ENCODE peak calls at places on chromosomes 16 and 17, in four cellular contexts. One of them, this sample, is unnamed.

GRCh38 chr17:39461911-39462641 is 790 bp downstream of the CDK12 start:
- DNase-seq in cardiac muscle cell: no peak
- DNase-seq in upper lobe of right lung: no peak
- DNase-seq in heart right ventricle: peak
- DNase-seq in this sample: no peak

GRCh38 chr17:31508310-31509094 is 117.0 kb downstream of the RAB11FIP4 start:
- DNase-seq in cardiac muscle cell: peak
- DNase-seq in upper lobe of right lung: no peak
- DNase-seq in heart right ventricle: no peak
- DNase-seq in this sample: no peak

GRCh38 chr17:2828396-2829038 is 32.3 kb downstream of the RAP1GAP2 start:
- DNase-seq in cardiac muscle cell: peak
- DNase-seq in upper lobe of right lung: peak
- DNase-seq in heart right ventricle: peak
- DNase-seq in this sample: no peak

GRCh38 chr17:59764292-59764741 is 56.9 kb downstream of the VMP1 start:
- DNase-seq in cardiac muscle cell: no peak
- DNase-seq in upper lobe of right lung: no peak
- DNase-seq in heart right ventricle: no peak
- DNase-seq in this sample: no peak

GRCh38 chr17:35790826-35791225 is 4.6 kb downstream of the MMP28 start:
- DNase-seq in cardiac muscle cell: no peak
- DNase-seq in upper lobe of right lung: no peak
- DNase-seq in heart right ventricle: no peak
- DNase-seq in this sample: no peak

GRCh38 chr16:81107506-81107905 is 11.3 kb upstream of the GCSH start:
- DNase-seq in cardiac muscle cell: no peak
- DNase-seq in upper lobe of right lung: no peak
- DNase-seq in heart right ventricle: no peak
- DNase-seq in this sample: no peak

GRCh38 chr17:38745545-38745944 is 2.6 kb downstream of the PCGF2 start:
- DNase-seq in cardiac muscle cell: no peak
- DNase-seq in upper lobe of right lung: no peak
- DNase-seq in heart right ventricle: no peak
- DNase-seq in this sample: no peak

GRCh38 chr17:18156171-18156975 is 27.3 kb upstream of the ALKBH5 start:
- DNase-seq in cardiac muscle cell: no peak
- DNase-seq in upper lobe of right lung: no peak
- DNase-seq in heart right ventricle: no peak
- DNase-seq in this sample: no peak

GRCh38 chr16:85086347-85087291 is 25.7 kb downstream of the CIBAR2 start:
- DNase-seq in cardiac muscle cell: peak
- DNase-seq in upper lobe of right lung: peak
- DNase-seq in heart right ventricle: peak
- DNase-seq in this sample: no peak

GRCh38 chr16:3289998-3290673 is 6.8 kb downstream of the ZNF263 start:
- DNase-seq in cardiac muscle cell: no peak
- DNase-seq in upper lobe of right lung: no peak
- DNase-seq in heart right ventricle: no peak
- DNase-seq in this sample: no peak

GRCh38 chr17:18186271-18186982 is 2.8 kb downstream of the ALKBH5 start:
- DNase-seq in cardiac muscle cell: peak
- DNase-seq in upper lobe of right lung: no peak
- DNase-seq in heart right ventricle: no peak
- DNase-seq in this sample: no peak

GRCh38 chr17:45313927-45314760 is 2.7 kb downstream of the MAP3K14 start:
- DNase-seq in cardiac muscle cell: no peak
- DNase-seq in upper lobe of right lung: no peak
- DNase-seq in heart right ventricle: no peak
- DNase-seq in this sample: no peak
- H3K4me3 ChIP-seq in cardiac muscle cell: no peak
- H3K4me3 ChIP-seq in upper lobe of right lung: peak
- H3K4me3 ChIP-seq in heart right ventricle: peak
- H3K4me3 ChIP-seq in this sample: no peak

DNA sequence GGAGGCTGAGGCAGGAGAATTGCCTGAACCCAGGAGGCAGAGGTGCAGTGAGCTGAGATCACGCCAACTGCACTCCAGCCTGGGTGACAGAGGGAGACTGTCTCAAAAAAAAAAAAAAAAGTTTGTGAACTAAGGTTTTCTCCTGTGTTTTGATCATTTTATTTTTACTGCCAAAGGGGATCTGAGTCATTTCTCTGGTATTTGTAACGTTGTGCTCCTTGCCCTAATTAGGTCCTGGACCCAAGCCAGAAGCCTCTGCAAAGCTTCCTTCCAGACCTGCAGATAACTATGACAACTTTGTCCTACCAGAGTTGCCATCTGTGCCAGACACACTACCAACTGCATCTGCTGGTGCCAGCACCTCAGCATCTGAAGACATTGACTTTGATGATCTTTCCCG is 32.1 kb downstream of the IST1 start:
- DNase-seq in cardiac muscle cell: peak
- DNase-seq in upper lobe of right lung: no peak
- DNase-seq in heart right ventricle: peak
- DNase-seq in this sample: peak
- H3K27ac ChIP-seq in cardiac muscle cell: peak
- H3K27ac ChIP-seq in upper lobe of right lung: peak
- H3K27ac ChIP-seq in heart right ventricle: peak
- H3K27ac ChIP-seq in this sample: peak

GRCh38 chr17:82235056-82235774 is 6.4 kb downstream of the SLC16A3 start:
- DNase-seq in cardiac muscle cell: no peak
- DNase-seq in upper lobe of right lung: peak
- DNase-seq in heart right ventricle: peak
- DNase-seq in this sample: no peak
- H3K4me3 ChIP-seq in cardiac muscle cell: no peak
- H3K4me3 ChIP-seq in upper lobe of right lung: no peak
- H3K4me3 ChIP-seq in heart right ventricle: no peak
- H3K4me3 ChIP-seq in this sample: no peak

GRCh38 chr17:82820278-82821251 is 19.3 kb downstream of the ZNF750 start:
- DNase-seq in cardiac muscle cell: no peak
- DNase-seq in upper lobe of right lung: no peak
- DNase-seq in heart right ventricle: no peak
- DNase-seq in this sample: no peak

GRCh38 chr17:82823004-82823403 is 16.8 kb downstream of the ZNF750 start:
- DNase-seq in cardiac muscle cell: no peak
- DNase-seq in upper lobe of right lung: no peak
- DNase-seq in heart right ventricle: no peak
- DNase-seq in this sample: no peak

GRCh38 chr17:82821554-82821953 is 18.3 kb downstream of the ZNF750 start:
- DNase-seq in cardiac muscle cell: no peak
- DNase-seq in upper lobe of right lung: no peak
- DNase-seq in heart right ventricle: no peak
- DNase-seq in this sample: no peak

GRCh38 chr17:82819015-82819414 is 20.8 kb downstream of the ZNF750 start:
- DNase-seq in cardiac muscle cell: no peak
- DNase-seq in upper lobe of right lung: no peak
- DNase-seq in heart right ventricle: no peak
- DNase-seq in this sample: no peak

DNA sequence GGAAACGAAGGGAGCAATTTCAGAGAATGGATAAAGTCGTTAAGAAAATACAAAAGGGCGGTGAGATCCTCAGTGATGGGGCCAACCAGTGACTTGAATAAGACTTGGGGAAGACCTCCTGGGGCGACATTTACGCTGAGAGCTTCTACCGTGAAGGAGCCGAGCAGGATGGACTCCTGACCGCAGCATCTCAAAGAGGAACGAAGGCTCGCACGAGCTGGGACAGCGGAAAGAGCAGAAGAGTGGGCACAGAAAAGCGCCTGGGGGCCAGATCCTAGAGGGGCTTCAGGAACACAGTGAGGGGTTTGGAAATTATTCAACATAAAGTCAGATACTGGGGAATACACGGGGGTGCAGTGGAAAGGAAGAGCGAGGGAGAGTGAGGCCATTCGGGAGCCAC is 17.5 kb downstream of the ZNF750 start:
- DNase-seq in cardiac muscle cell: no peak
- DNase-seq in upper lobe of right lung: no peak
- DNase-seq in heart right ventricle: no peak
- DNase-seq in this sample: peak
- H3K27ac ChIP-seq in cardiac muscle cell: no peak
- H3K27ac ChIP-seq in upper lobe of right lung: no peak
- H3K27ac ChIP-seq in heart right ventricle: no peak
- H3K27ac ChIP-seq in this sample: no peak

GRCh38 chr17:63700528-63701441 is 860 bp upstream of the LIMD2 start:
- DNase-seq in cardiac muscle cell: peak
- DNase-seq in upper lobe of right lung: peak
- DNase-seq in heart right ventricle: peak
- DNase-seq in this sample: no peak
- H3K4me3 ChIP-seq in cardiac muscle cell: peak
- H3K4me3 ChIP-seq in upper lobe of right lung: peak
- H3K4me3 ChIP-seq in heart right ventricle: peak
- H3K4me3 ChIP-seq in this sample: peak

DNA sequence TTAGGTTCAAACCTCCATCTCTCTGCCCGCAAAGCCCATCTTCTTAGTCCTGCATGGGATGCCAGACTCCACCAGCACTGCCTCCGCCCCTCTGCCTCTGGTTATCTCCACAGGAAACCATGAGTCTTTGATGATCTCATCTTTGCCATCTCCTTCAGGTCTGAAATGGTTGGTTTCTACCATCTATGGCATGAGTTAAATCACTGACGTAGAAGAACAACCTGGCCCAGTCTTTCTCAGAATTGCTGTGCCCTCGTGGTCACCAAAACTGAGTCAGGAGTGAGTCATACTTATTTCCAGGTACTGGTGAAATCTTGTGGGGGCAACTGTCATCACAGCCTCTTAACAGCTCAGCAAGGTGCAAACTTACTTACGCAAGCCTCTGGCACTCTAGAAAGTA is 468.7 kb upstream of the C16orf82 start:
- DNase-seq in cardiac muscle cell: no peak
- DNase-seq in upper lobe of right lung: no peak
- DNase-seq in heart right ventricle: no peak
- DNase-seq in this sample: no peak
- H3K27ac ChIP-seq in cardiac muscle cell: no peak
- H3K27ac ChIP-seq in upper lobe of right lung: no peak
- H3K27ac ChIP-seq in heart right ventricle: no peak
- H3K27ac ChIP-seq in this sample: no peak

DNA sequence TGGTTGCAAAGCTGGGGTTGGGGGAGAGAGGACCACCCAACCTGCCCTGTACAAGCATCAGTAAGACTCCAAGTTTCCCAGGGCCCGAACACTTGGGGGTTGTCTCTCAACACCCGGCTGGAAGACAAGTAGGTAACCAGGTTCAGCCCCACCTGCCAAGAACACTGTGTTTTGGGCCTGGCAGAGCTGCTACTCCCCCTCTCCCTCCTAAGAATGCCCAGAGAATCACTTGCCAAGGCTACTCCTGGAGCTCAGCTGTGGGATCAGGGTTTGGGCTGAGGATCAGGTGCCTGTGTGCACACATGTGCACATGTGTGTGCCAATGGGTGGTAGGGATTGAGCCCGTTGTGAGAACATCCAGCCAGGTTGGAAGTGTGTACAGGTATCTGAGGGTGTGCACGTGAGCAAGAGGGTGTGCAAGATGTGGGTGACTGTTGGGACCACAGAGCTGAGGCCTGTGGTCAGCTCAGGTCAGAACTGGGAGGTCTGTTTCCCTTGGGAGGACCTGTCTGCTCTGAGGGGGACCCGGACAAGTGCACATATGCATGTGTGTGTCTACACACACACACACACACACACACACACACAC is 2.3 kb downstream of the HSD11B2 start:
- DNase-seq in cardiac muscle cell: no peak
- DNase-seq in upper lobe of right lung: no peak
- DNase-seq in heart right ventricle: no peak
- DNase-seq in this sample: no peak
- H3K4me3 ChIP-seq in cardiac muscle cell: no peak
- H3K4me3 ChIP-seq in upper lobe of right lung: no peak
- H3K4me3 ChIP-seq in heart right ventricle: no peak
- H3K4me3 ChIP-seq in this sample: no peak

This sample was measured in RWPE2.